ENCODE peak calls at places on chromosomes 7 and 10, in six cellular contexts. One of them, this sample, is unnamed.
A peak's percentile ranks its signal among the peaks of the same experiment; 100 is the strongest.

GRCh38 chr10:80405636-80406035 is 2.7 kb upstream of the PRXL2A start:
- DNase-seq in IMR-90: peak; percentile 16
- DNase-seq in effector memory CD4-positive, alpha-beta T cell: no peak
- DNase-seq in uterus: no peak
- DNase-seq in thoracic aorta: no peak
- DNase-seq in iPS DF 6.9: no peak
- DNase-seq in this sample: no peak

GRCh38 chr10:10911035-10911434 is 106.6 kb upstream of the CELF2 start:
- DNase-seq in IMR-90: no peak
- DNase-seq in effector memory CD4-positive, alpha-beta T cell: no peak
- DNase-seq in uterus: no peak
- DNase-seq in thoracic aorta: no peak
- DNase-seq in iPS DF 6.9: no peak
- DNase-seq in this sample: no peak

GRCh38 chr7:35695628-35695888 is 623 bp upstream of the HERPUD2 start:
- DNase-seq in IMR-90: no peak
- DNase-seq in effector memory CD4-positive, alpha-beta T cell: no peak
- DNase-seq in uterus: no peak
- DNase-seq in thoracic aorta: no peak
- DNase-seq in iPS DF 6.9: no peak
- DNase-seq in this sample: no peak

GRCh38 chr10:70626056-70626455 is 23.5 kb upstream of the PRF1 start:
- DNase-seq in IMR-90: no peak
- DNase-seq in effector memory CD4-positive, alpha-beta T cell: no peak
- DNase-seq in uterus: no peak
- DNase-seq in thoracic aorta: no peak
- DNase-seq in iPS DF 6.9: no peak
- DNase-seq in this sample: no peak

GRCh38 chr7:92295391-92295790 is 49.6 kb downstream of the ANKIB1 start:
- DNase-seq in IMR-90: no peak
- DNase-seq in effector memory CD4-positive, alpha-beta T cell: no peak
- DNase-seq in uterus: no peak
- DNase-seq in thoracic aorta: no peak
- DNase-seq in iPS DF 6.9: no peak
- DNase-seq in this sample: no peak

GRCh38 chr7:24408798-24409428 is 124.9 kb downstream of the NPY start:
- DNase-seq in IMR-90: no peak
- DNase-seq in effector memory CD4-positive, alpha-beta T cell: no peak
- DNase-seq in uterus: no peak
- DNase-seq in thoracic aorta: no peak
- DNase-seq in iPS DF 6.9: no peak
- DNase-seq in this sample: no peak

GRCh38 chr10:519716-520401 is 169.6 kb downstream of the DIP2C start:
- DNase-seq in IMR-90: no peak
- DNase-seq in effector memory CD4-positive, alpha-beta T cell: no peak
- DNase-seq in uterus: no peak
- DNase-seq in thoracic aorta: no peak
- DNase-seq in iPS DF 6.9: no peak
- DNase-seq in this sample: no peak

GRCh38 chr10:50322075-50322474 is 70.8 kb upstream of the ASAH2 start:
- DNase-seq in IMR-90: peak; percentile 63
- DNase-seq in effector memory CD4-positive, alpha-beta T cell: no peak
- DNase-seq in uterus: no peak
- DNase-seq in thoracic aorta: no peak
- DNase-seq in iPS DF 6.9: no peak
- DNase-seq in this sample: no peak

GRCh38 chr7:123120286-123120685 is 79.5 kb downstream of the SLC13A1 start:
- DNase-seq in IMR-90: no peak
- DNase-seq in effector memory CD4-positive, alpha-beta T cell: no peak
- DNase-seq in uterus: no peak
- DNase-seq in thoracic aorta: no peak
- DNase-seq in iPS DF 6.9: no peak
- DNase-seq in this sample: no peak

DNA sequence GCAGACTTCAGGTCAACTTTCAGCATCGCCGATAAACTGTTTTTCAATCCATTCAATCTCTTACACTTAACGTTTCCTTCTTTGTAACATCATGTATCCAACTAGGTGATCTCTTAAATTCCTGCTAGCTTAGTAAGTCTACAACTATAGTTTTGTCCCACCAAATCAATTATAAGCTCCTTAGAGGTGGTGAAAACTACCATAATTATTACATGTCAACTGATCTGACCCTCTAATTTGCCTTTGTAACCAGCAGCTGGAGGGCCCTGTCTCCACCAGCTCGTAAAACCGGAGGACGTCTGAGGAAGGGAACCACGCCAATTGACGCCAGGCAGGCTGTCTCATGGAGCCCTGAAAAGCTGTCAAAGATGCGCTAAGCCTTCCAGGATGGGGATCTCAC is 113.4 kb downstream of the ABCC2 start:
- DNase-seq in IMR-90: no peak
- DNase-seq in effector memory CD4-positive, alpha-beta T cell: no peak
- DNase-seq in uterus: no peak
- DNase-seq in thoracic aorta: no peak
- DNase-seq in iPS DF 6.9: no peak
- DNase-seq in this sample: no peak
- H3K36me3 ChIP-seq in IMR-90: peaks cover 40% of the 10 kb centered on the region
- H3K36me3 ChIP-seq in effector memory CD4-positive, alpha-beta T cell: peaks cover 5% of the 10 kb centered on the region
- H3K36me3 ChIP-seq in uterus: no peaks in the 10 kb centered on the region
- H3K36me3 ChIP-seq in thoracic aorta: peaks cover 35% of the 10 kb centered on the region
- H3K36me3 ChIP-seq in iPS DF 6.9: peaks cover 57% of the 10 kb centered on the region
- H3K36me3 ChIP-seq in this sample: peaks cover 75% of the 10 kb centered on the region

GRCh38 chr10:127737563-127738511 is 852 bp downstream of the FOXI2 start:
- DNase-seq in IMR-90: no peak
- DNase-seq in effector memory CD4-positive, alpha-beta T cell: no peak
- DNase-seq in uterus: no peak
- DNase-seq in thoracic aorta: no peak
- DNase-seq in iPS DF 6.9: no peak
- DNase-seq in this sample: no peak
- H3K4me3 ChIP-seq in IMR-90: no peak overlapping the region
- H3K4me3 ChIP-seq in effector memory CD4-positive, alpha-beta T cell: no peak overlapping the region
- H3K4me3 ChIP-seq in uterus: no peak overlapping the region
- H3K4me3 ChIP-seq in thoracic aorta: no peak overlapping the region
- H3K4me3 ChIP-seq in iPS DF 6.9: peak overlapping the region; percentile 38
- H3K4me3 ChIP-seq in this sample: no peak overlapping the region

GRCh38 chr7:129279757-129280156 is 54.9 kb downstream of the AHCYL2 start:
- DNase-seq in IMR-90: no peak
- DNase-seq in effector memory CD4-positive, alpha-beta T cell: no peak
- DNase-seq in uterus: no peak
- DNase-seq in thoracic aorta: no peak
- DNase-seq in iPS DF 6.9: no peak
- DNase-seq in this sample: no peak

GRCh38 chr7:129282865-129283264 is 58.0 kb downstream of the AHCYL2 start:
- DNase-seq in IMR-90: no peak
- DNase-seq in effector memory CD4-positive, alpha-beta T cell: no peak
- DNase-seq in uterus: no peak
- DNase-seq in thoracic aorta: no peak
- DNase-seq in iPS DF 6.9: no peak
- DNase-seq in this sample: no peak

GRCh38 chr7:129281163-129281562 is 56.3 kb downstream of the AHCYL2 start:
- DNase-seq in IMR-90: no peak
- DNase-seq in effector memory CD4-positive, alpha-beta T cell: no peak
- DNase-seq in uterus: no peak
- DNase-seq in thoracic aorta: no peak
- DNase-seq in iPS DF 6.9: no peak
- DNase-seq in this sample: no peak

GRCh38 chr7:129285195-129285594 is 60.4 kb downstream of the AHCYL2 start:
- DNase-seq in IMR-90: peak; percentile 12
- DNase-seq in effector memory CD4-positive, alpha-beta T cell: no peak
- DNase-seq in uterus: no peak
- DNase-seq in thoracic aorta: no peak
- DNase-seq in iPS DF 6.9: no peak
- DNase-seq in this sample: no peak

GRCh38 chr7:129283938-129284337 is 59.1 kb downstream of the AHCYL2 start:
- DNase-seq in IMR-90: no peak
- DNase-seq in effector memory CD4-positive, alpha-beta T cell: no peak
- DNase-seq in uterus: no peak
- DNase-seq in thoracic aorta: no peak
- DNase-seq in iPS DF 6.9: no peak
- DNase-seq in this sample: no peak
- H3K27ac ChIP-seq in IMR-90: no peak overlapping the region
- H3K27ac ChIP-seq in effector memory CD4-positive, alpha-beta T cell: no peak overlapping the region
- H3K27ac ChIP-seq in uterus: no peak overlapping the region
- H3K27ac ChIP-seq in thoracic aorta: no peak overlapping the region
- H3K27ac ChIP-seq in iPS DF 6.9: no peak overlapping the region
- H3K27ac ChIP-seq in this sample: no peak overlapping the region

GRCh38 chr7:98724591-98724990 is 107.5 kb downstream of the NPTX2 start:
- DNase-seq in IMR-90: no peak
- DNase-seq in effector memory CD4-positive, alpha-beta T cell: no peak
- DNase-seq in uterus: no peak
- DNase-seq in thoracic aorta: no peak
- DNase-seq in iPS DF 6.9: no peak
- DNase-seq in this sample: no peak
- H3K36me3 ChIP-seq in IMR-90: no peaks in the 10 kb centered on the region
- H3K36me3 ChIP-seq in effector memory CD4-positive, alpha-beta T cell: no peaks in the 10 kb centered on the region
- H3K36me3 ChIP-seq in uterus: no peaks in the 10 kb centered on the region
- H3K36me3 ChIP-seq in thoracic aorta: no peaks in the 10 kb centered on the region
- H3K36me3 ChIP-seq in iPS DF 6.9: no peaks in the 10 kb centered on the region
- H3K36me3 ChIP-seq in this sample: no peaks in the 10 kb centered on the region

GRCh38 chr10:30233186-30233958 is 115.7 kb downstream of the MTPAP start:
- DNase-seq in IMR-90: peak; percentile 56
- DNase-seq in effector memory CD4-positive, alpha-beta T cell: no peak
- DNase-seq in uterus: no peak
- DNase-seq in thoracic aorta: no peak
- DNase-seq in iPS DF 6.9: no peak
- DNase-seq in this sample: no peak

GRCh38 chr10:30228638-30229037 is 120.4 kb downstream of the MTPAP start:
- DNase-seq in IMR-90: no peak
- DNase-seq in effector memory CD4-positive, alpha-beta T cell: no peak
- DNase-seq in uterus: no peak
- DNase-seq in thoracic aorta: no peak
- DNase-seq in iPS DF 6.9: no peak
- DNase-seq in this sample: no peak

GRCh38 chr10:30231709-30232108 is 117.4 kb downstream of the MTPAP start:
- DNase-seq in IMR-90: no peak
- DNase-seq in effector memory CD4-positive, alpha-beta T cell: no peak
- DNase-seq in uterus: no peak
- DNase-seq in thoracic aorta: no peak
- DNase-seq in iPS DF 6.9: no peak
- DNase-seq in this sample: no peak

GRCh38 chr10:30231071-30231652 is 117.9 kb downstream of the MTPAP start:
- DNase-seq in IMR-90: no peak
- DNase-seq in effector memory CD4-positive, alpha-beta T cell: no peak
- DNase-seq in uterus: no peak
- DNase-seq in thoracic aorta: no peak
- DNase-seq in iPS DF 6.9: no peak
- DNase-seq in this sample: no peak

DNA sequence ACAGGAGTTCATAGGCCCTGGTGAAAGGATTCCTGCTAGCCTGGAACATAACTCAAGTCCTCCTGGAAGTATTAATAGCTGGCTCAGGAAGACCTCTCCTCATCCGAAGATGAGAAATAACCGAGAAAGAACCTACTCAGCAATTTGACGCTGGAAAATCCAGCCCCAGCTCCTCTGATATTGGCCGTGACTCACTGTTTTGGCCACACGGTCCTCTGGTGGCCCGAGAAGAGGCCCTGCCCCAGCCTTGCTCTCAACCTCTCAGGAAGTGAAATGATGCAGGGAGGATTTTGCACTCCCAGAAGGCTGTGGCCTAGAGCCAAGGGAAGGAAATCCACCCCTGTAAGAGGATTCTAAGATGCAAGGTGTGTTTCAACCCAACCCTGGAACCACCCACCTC is 121.6 kb downstream of the MTPAP start:
- DNase-seq in IMR-90: no peak
- DNase-seq in effector memory CD4-positive, alpha-beta T cell: no peak
- DNase-seq in uterus: no peak
- DNase-seq in thoracic aorta: no peak
- DNase-seq in iPS DF 6.9: no peak
- DNase-seq in this sample: no peak
- H3K4me3 ChIP-seq in IMR-90: no peak overlapping the region
- H3K4me3 ChIP-seq in effector memory CD4-positive, alpha-beta T cell: no peak overlapping the region
- H3K4me3 ChIP-seq in uterus: no peak overlapping the region
- H3K4me3 ChIP-seq in thoracic aorta: no peak overlapping the region
- H3K4me3 ChIP-seq in iPS DF 6.9: no peak overlapping the region
- H3K4me3 ChIP-seq in this sample: no peak overlapping the region

DNA sequence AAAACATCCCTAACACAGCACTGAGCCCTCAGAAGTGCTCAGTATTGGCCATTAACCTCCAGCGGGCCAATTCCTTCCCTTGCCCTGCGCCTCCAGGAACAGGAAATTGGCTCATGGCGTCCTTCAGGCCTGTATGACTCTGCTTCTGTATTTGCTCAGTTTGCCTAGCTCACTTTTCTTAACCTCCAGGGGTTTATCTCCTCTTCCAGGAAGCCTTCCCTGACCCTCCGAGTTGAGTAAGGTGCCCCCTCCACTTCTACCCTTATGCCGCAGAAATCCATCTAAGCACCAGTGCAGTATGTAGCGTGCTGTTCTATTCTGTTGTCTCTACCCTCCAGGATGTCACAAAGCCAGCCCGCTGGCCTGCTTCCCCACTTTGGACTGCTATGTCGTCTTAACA is 1.1 kb upstream of the SFXN4 start:
- DNase-seq in IMR-90: no peak
- DNase-seq in effector memory CD4-positive, alpha-beta T cell: no peak
- DNase-seq in uterus: no peak
- DNase-seq in thoracic aorta: no peak
- DNase-seq in iPS DF 6.9: no peak
- DNase-seq in this sample: no peak
- H3K27ac ChIP-seq in IMR-90: no peak overlapping the region
- H3K27ac ChIP-seq in effector memory CD4-positive, alpha-beta T cell: peak overlapping the region; percentile 77
- H3K27ac ChIP-seq in uterus: peak overlapping the region; percentile 96
- H3K27ac ChIP-seq in thoracic aorta: peak overlapping the region; percentile 82
- H3K27ac ChIP-seq in iPS DF 6.9: no peak overlapping the region
- H3K27ac ChIP-seq in this sample: no peak overlapping the region

GRCh38 chr7:139071683-139072082 is 35.8 kb upstream of the ZC3HAV1L start:
- DNase-seq in IMR-90: no peak
- DNase-seq in effector memory CD4-positive, alpha-beta T cell: no peak
- DNase-seq in uterus: no peak
- DNase-seq in thoracic aorta: no peak
- DNase-seq in iPS DF 6.9: no peak
- DNase-seq in this sample: no peak
- H3K36me3 ChIP-seq in IMR-90: peaks cover 26% of the 10 kb centered on the region
- H3K36me3 ChIP-seq in effector memory CD4-positive, alpha-beta T cell: peaks cover 84% of the 10 kb centered on the region
- H3K36me3 ChIP-seq in uterus: no peaks in the 10 kb centered on the region
- H3K36me3 ChIP-seq in thoracic aorta: peaks cover 26% of the 10 kb centered on the region
- H3K36me3 ChIP-seq in iPS DF 6.9: peaks cover 15% of the 10 kb centered on the region
- H3K36me3 ChIP-seq in this sample: peaks cover 53% of the 10 kb centered on the region

This sample was measured in SJSA1.